ENCODE peak calls at places on chromosomes 5 and 9, in nine cellular contexts. One of them, this sample, is unnamed.

GRCh38 chr5:30100148-30100547 is 1093.3 kb upstream of the CDH6 start:
- DNase-seq in prostate gland: no peak
- DNase-seq in CD4-positive, CD25-positive, alpha-beta regulatory T cell: no peak
- DNase-seq in stromal cell of bone marrow: no peak
- DNase-seq in AG09309: no peak
- DNase-seq in ELF-1: no peak
- DNase-seq in pons: no peak
- DNase-seq in kidney epithelial cell: no peak
- DNase-seq in stimulated activated CD4-positive, alpha-beta T cell treated with anti-CD3 and anti-CD28 coated beads, Interleukin-1b, Interleukin-23, amount 100 ng/mL, for 24 hours: no peak
- DNase-seq in this sample: no peak

GRCh38 chr5:72633649-72634048 is 126.4 kb upstream of the ZNF366 start:
- DNase-seq in prostate gland: no peak
- DNase-seq in CD4-positive, CD25-positive, alpha-beta regulatory T cell: no peak
- DNase-seq in stromal cell of bone marrow: peak
- DNase-seq in AG09309: peak
- DNase-seq in ELF-1: no peak
- DNase-seq in pons: no peak
- DNase-seq in kidney epithelial cell: no peak
- DNase-seq in stimulated activated CD4-positive, alpha-beta T cell treated with anti-CD3 and anti-CD28 coated beads, Interleukin-1b, Interleukin-23, amount 100 ng/mL, for 24 hours: no peak
- DNase-seq in this sample: no peak

GRCh38 chr9:78565481-78565880 is 268.6 kb downstream of the PSAT1 start:
- DNase-seq in prostate gland: no peak
- DNase-seq in CD4-positive, CD25-positive, alpha-beta regulatory T cell: no peak
- DNase-seq in stromal cell of bone marrow: no peak
- DNase-seq in AG09309: no peak
- DNase-seq in ELF-1: no peak
- DNase-seq in pons: no peak
- DNase-seq in kidney epithelial cell: no peak
- DNase-seq in stimulated activated CD4-positive, alpha-beta T cell treated with anti-CD3 and anti-CD28 coated beads, Interleukin-1b, Interleukin-23, amount 100 ng/mL, for 24 hours: no peak
- DNase-seq in this sample: no peak

GRCh38 chr9:130868230-130868629 is 28.4 kb downstream of the QRFP start:
- DNase-seq in prostate gland: no peak
- DNase-seq in CD4-positive, CD25-positive, alpha-beta regulatory T cell: no peak
- DNase-seq in stromal cell of bone marrow: no peak
- DNase-seq in AG09309: no peak
- DNase-seq in ELF-1: no peak
- DNase-seq in pons: no peak
- DNase-seq in kidney epithelial cell: no peak
- DNase-seq in stimulated activated CD4-positive, alpha-beta T cell treated with anti-CD3 and anti-CD28 coated beads, Interleukin-1b, Interleukin-23, amount 100 ng/mL, for 24 hours: no peak
- DNase-seq in this sample: no peak

GRCh38 chr5:143931389-143931984 is 119.5 kb downstream of the HMHB1 start:
- DNase-seq in prostate gland: no peak
- DNase-seq in CD4-positive, CD25-positive, alpha-beta regulatory T cell: no peak
- DNase-seq in stromal cell of bone marrow: no peak
- DNase-seq in AG09309: no peak
- DNase-seq in ELF-1: no peak
- DNase-seq in pons: peak
- DNase-seq in kidney epithelial cell: no peak
- DNase-seq in stimulated activated CD4-positive, alpha-beta T cell treated with anti-CD3 and anti-CD28 coated beads, Interleukin-1b, Interleukin-23, amount 100 ng/mL, for 24 hours: no peak
- DNase-seq in this sample: no peak

GRCh38 chr5:31208043-31208442 is 14.6 kb downstream of the CDH6 start:
- DNase-seq in prostate gland: no peak
- DNase-seq in CD4-positive, CD25-positive, alpha-beta regulatory T cell: no peak
- DNase-seq in stromal cell of bone marrow: no peak
- DNase-seq in AG09309: no peak
- DNase-seq in ELF-1: no peak
- DNase-seq in pons: no peak
- DNase-seq in kidney epithelial cell: no peak
- DNase-seq in stimulated activated CD4-positive, alpha-beta T cell treated with anti-CD3 and anti-CD28 coated beads, Interleukin-1b, Interleukin-23, amount 100 ng/mL, for 24 hours: no peak
- DNase-seq in this sample: no peak

GRCh38 chr5:152532714-152533113 is 127.6 kb upstream of the NMUR2 start:
- DNase-seq in prostate gland: no peak
- DNase-seq in CD4-positive, CD25-positive, alpha-beta regulatory T cell: peak
- DNase-seq in stromal cell of bone marrow: peak
- DNase-seq in AG09309: peak
- DNase-seq in ELF-1: no peak
- DNase-seq in pons: peak
- DNase-seq in kidney epithelial cell: peak
- DNase-seq in stimulated activated CD4-positive, alpha-beta T cell treated with anti-CD3 and anti-CD28 coated beads, Interleukin-1b, Interleukin-23, amount 100 ng/mL, for 24 hours: no peak
- DNase-seq in this sample: peak

GRCh38 chr5:94524841-94525697 is 93.3 kb downstream of the KIAA0825 start:
- DNase-seq in prostate gland: peak
- DNase-seq in CD4-positive, CD25-positive, alpha-beta regulatory T cell: peak
- DNase-seq in stromal cell of bone marrow: no peak
- DNase-seq in AG09309: no peak
- DNase-seq in ELF-1: no peak
- DNase-seq in pons: peak
- DNase-seq in kidney epithelial cell: peak
- DNase-seq in stimulated activated CD4-positive, alpha-beta T cell treated with anti-CD3 and anti-CD28 coated beads, Interleukin-1b, Interleukin-23, amount 100 ng/mL, for 24 hours: no peak
- DNase-seq in this sample: no peak

GRCh38 chr9:6055213-6055612 is 39.8 kb upstream of the RANBP6 start:
- DNase-seq in prostate gland: peak
- DNase-seq in CD4-positive, CD25-positive, alpha-beta regulatory T cell: peak
- DNase-seq in stromal cell of bone marrow: peak
- DNase-seq in AG09309: peak
- DNase-seq in ELF-1: peak
- DNase-seq in pons: peak
- DNase-seq in kidney epithelial cell: peak
- DNase-seq in stimulated activated CD4-positive, alpha-beta T cell treated with anti-CD3 and anti-CD28 coated beads, Interleukin-1b, Interleukin-23, amount 100 ng/mL, for 24 hours: peak
- DNase-seq in this sample: peak

GRCh38 chr9:34506623-34507022 is 16.2 kb downstream of the ENHO start:
- DNase-seq in prostate gland: no peak
- DNase-seq in CD4-positive, CD25-positive, alpha-beta regulatory T cell: no peak
- DNase-seq in stromal cell of bone marrow: no peak
- DNase-seq in AG09309: no peak
- DNase-seq in ELF-1: no peak
- DNase-seq in pons: no peak
- DNase-seq in kidney epithelial cell: no peak
- DNase-seq in stimulated activated CD4-positive, alpha-beta T cell treated with anti-CD3 and anti-CD28 coated beads, Interleukin-1b, Interleukin-23, amount 100 ng/mL, for 24 hours: no peak
- DNase-seq in this sample: no peak

GRCh38 chr5:68460147-68460760 is 244.7 kb downstream of the PIK3R1 start:
- DNase-seq in prostate gland: peak
- DNase-seq in CD4-positive, CD25-positive, alpha-beta regulatory T cell: peak
- DNase-seq in stromal cell of bone marrow: peak
- DNase-seq in AG09309: no peak
- DNase-seq in ELF-1: no peak
- DNase-seq in pons: peak
- DNase-seq in kidney epithelial cell: peak
- DNase-seq in stimulated activated CD4-positive, alpha-beta T cell treated with anti-CD3 and anti-CD28 coated beads, Interleukin-1b, Interleukin-23, amount 100 ng/mL, for 24 hours: no peak
- DNase-seq in this sample: no peak

GRCh38 chr5:80631277-80632259 is 22.9 kb upstream of the MSH3 start:
- DNase-seq in prostate gland: no peak
- DNase-seq in CD4-positive, CD25-positive, alpha-beta regulatory T cell: no peak
- DNase-seq in stromal cell of bone marrow: no peak
- DNase-seq in AG09309: no peak
- DNase-seq in ELF-1: no peak
- DNase-seq in pons: no peak
- DNase-seq in kidney epithelial cell: no peak
- DNase-seq in stimulated activated CD4-positive, alpha-beta T cell treated with anti-CD3 and anti-CD28 coated beads, Interleukin-1b, Interleukin-23, amount 100 ng/mL, for 24 hours: no peak
- DNase-seq in this sample: no peak

GRCh38 chr9:91572811-91573210 is 149.2 kb upstream of the NFIL3 start:
- DNase-seq in prostate gland: no peak
- DNase-seq in CD4-positive, CD25-positive, alpha-beta regulatory T cell: no peak
- DNase-seq in stromal cell of bone marrow: no peak
- DNase-seq in AG09309: no peak
- DNase-seq in ELF-1: peak
- DNase-seq in pons: no peak
- DNase-seq in kidney epithelial cell: no peak
- DNase-seq in stimulated activated CD4-positive, alpha-beta T cell treated with anti-CD3 and anti-CD28 coated beads, Interleukin-1b, Interleukin-23, amount 100 ng/mL, for 24 hours: no peak
- DNase-seq in this sample: no peak

GRCh38 chr9:114968710-114969109 is 38.3 kb upstream of the TNFSF8 start:
- DNase-seq in prostate gland: no peak
- DNase-seq in CD4-positive, CD25-positive, alpha-beta regulatory T cell: no peak
- DNase-seq in stromal cell of bone marrow: peak
- DNase-seq in AG09309: no peak
- DNase-seq in ELF-1: no peak
- DNase-seq in pons: no peak
- DNase-seq in kidney epithelial cell: peak
- DNase-seq in stimulated activated CD4-positive, alpha-beta T cell treated with anti-CD3 and anti-CD28 coated beads, Interleukin-1b, Interleukin-23, amount 100 ng/mL, for 24 hours: no peak
- DNase-seq in this sample: peak

GRCh38 chr5:40823459-40823858 is 11.6 kb downstream of the RPL37 start:
- DNase-seq in prostate gland: no peak
- DNase-seq in CD4-positive, CD25-positive, alpha-beta regulatory T cell: no peak
- DNase-seq in stromal cell of bone marrow: no peak
- DNase-seq in AG09309: no peak
- DNase-seq in ELF-1: no peak
- DNase-seq in pons: no peak
- DNase-seq in kidney epithelial cell: no peak
- DNase-seq in stimulated activated CD4-positive, alpha-beta T cell treated with anti-CD3 and anti-CD28 coated beads, Interleukin-1b, Interleukin-23, amount 100 ng/mL, for 24 hours: no peak
- DNase-seq in this sample: no peak

GRCh38 chr5:173490681-173491080 is 125.8 kb downstream of the BOD1 start:
- DNase-seq in prostate gland: no peak
- DNase-seq in CD4-positive, CD25-positive, alpha-beta regulatory T cell: no peak
- DNase-seq in stromal cell of bone marrow: no peak
- DNase-seq in AG09309: no peak
- DNase-seq in ELF-1: no peak
- DNase-seq in pons: no peak
- DNase-seq in kidney epithelial cell: no peak
- DNase-seq in stimulated activated CD4-positive, alpha-beta T cell treated with anti-CD3 and anti-CD28 coated beads, Interleukin-1b, Interleukin-23, amount 100 ng/mL, for 24 hours: no peak
- DNase-seq in this sample: no peak

GRCh38 chr9:111992523-111992922 is 95.9 kb downstream of the UGCG start:
- DNase-seq in prostate gland: no peak
- DNase-seq in CD4-positive, CD25-positive, alpha-beta regulatory T cell: no peak
- DNase-seq in stromal cell of bone marrow: no peak
- DNase-seq in AG09309: no peak
- DNase-seq in ELF-1: no peak
- DNase-seq in pons: no peak
- DNase-seq in kidney epithelial cell: peak
- DNase-seq in stimulated activated CD4-positive, alpha-beta T cell treated with anti-CD3 and anti-CD28 coated beads, Interleukin-1b, Interleukin-23, amount 100 ng/mL, for 24 hours: no peak
- DNase-seq in this sample: peak

GRCh38 chr9:534886-535285 is 306.6 kb upstream of the DMRT1 start:
- DNase-seq in prostate gland: peak
- DNase-seq in CD4-positive, CD25-positive, alpha-beta regulatory T cell: no peak
- DNase-seq in stromal cell of bone marrow: no peak
- DNase-seq in AG09309: no peak
- DNase-seq in ELF-1: no peak
- DNase-seq in pons: peak
- DNase-seq in kidney epithelial cell: no peak
- DNase-seq in stimulated activated CD4-positive, alpha-beta T cell treated with anti-CD3 and anti-CD28 coated beads, Interleukin-1b, Interleukin-23, amount 100 ng/mL, for 24 hours: no peak
- DNase-seq in this sample: no peak

GRCh38 chr5:51678335-51678734 is 295.1 kb downstream of the ISL1 start:
- DNase-seq in prostate gland: no peak
- DNase-seq in CD4-positive, CD25-positive, alpha-beta regulatory T cell: no peak
- DNase-seq in stromal cell of bone marrow: no peak
- DNase-seq in AG09309: no peak
- DNase-seq in ELF-1: no peak
- DNase-seq in pons: no peak
- DNase-seq in kidney epithelial cell: no peak
- DNase-seq in stimulated activated CD4-positive, alpha-beta T cell treated with anti-CD3 and anti-CD28 coated beads, Interleukin-1b, Interleukin-23, amount 100 ng/mL, for 24 hours: no peak
- DNase-seq in this sample: no peak

This sample was measured in epithelial cell of proximal tubule.